ENCODE peak calls at places on chromosomes 11 and 22, in ten cellular contexts. N is CD4-positive, alpha-beta T cell; F is tibial artery; S is tibial nerve; C is GM12878; R is brain microvascular endothelial cell; H is A549; J is fibroblast of lung; V is lower lobe of right lung; W is endothelial cell of umbilical vein. O is an unnamed sample.

GRCh38 chr11:76962583-76963416 is 71.4 kb upstream of the B3GNT6 start:
- DNase-seq in R (no peak), F (no peak), W (no peak), V (no peak), J (no peak), H (no peak), S (no peak), C (peak), N (no peak), O (no peak)

GRCh38 chr11:29978549-29978948 is 38.3 kb downstream of the KCNA4 start:
- DNase-seq in J (no peak), F (no peak), R (no peak), S (no peak), C (no peak), H (no peak), W (no peak), N (no peak), V (no peak), O (no peak)

GRCh38 chr11:35390737-35391682 is 28.3 kb downstream of the SLC1A2 start:
- DNase-seq in C (peak), S (no peak), R (peak), H (peak), F (no peak), J (peak), W (no peak), V (no peak), N (no peak), O (peak)

GRCh38 chr11:128343870-128344269 is 243.5 kb downstream of the ETS1 start:
- DNase-seq in H (no peak), F (no peak), N (no peak), W (no peak), S (no peak), V (no peak), C (no peak), R (no peak), J (no peak), O (peak)

GRCh38 chr11:58912124-58912523 is 27.2 kb upstream of the GLYATL1 start:
- DNase-seq in N (no peak), C (no peak), H (no peak), F (no peak), J (peak), V (no peak), R (peak), S (no peak), W (no peak), O (no peak)

GRCh38 chr11:45805305-45806071 is 539 bp downstream of the SLC35C1 start:
- DNase-seq in C (no peak), F (peak), R (peak), W (peak), S (no peak), H (peak), N (no peak), J (peak), V (peak), O (no peak)

GRCh38 chr11:36657610-36658225 is 59.7 kb upstream of the RAG2 start:
- DNase-seq in J (no peak), V (no peak), N (no peak), F (no peak), W (no peak), C (no peak), R (no peak), S (no peak), H (no peak), O (no peak)

GRCh38 chr11:34585304-34585869 is 35.5 kb upstream of the EHF start:
- DNase-seq in H (no peak), W (no peak), S (no peak), J (no peak), V (no peak), C (no peak), R (no peak), N (no peak), F (no peak), O (no peak)

GRCh38 chr11:67275606-67276409 is 9.5 kb downstream of the GRK2 start:
- DNase-seq in R (no peak), W (no peak), C (no peak), F (peak), S (no peak), H (no peak), N (no peak), V (no peak), J (no peak), O (no peak)

GRCh38 chr11:70759846-70760245 is 361.5 kb downstream of the CTTN start:
- DNase-seq in C (no peak), F (no peak), J (no peak), N (no peak), S (no peak), W (no peak), H (no peak), R (no peak), V (no peak), O (no peak)

GRCh38 chr11:9566561-9567063 is 6.9 kb upstream of the WEE1 start:
- DNase-seq in N (no peak), J (peak), C (no peak), V (no peak), R (peak), W (no peak), H (no peak), F (no peak), S (no peak), O (no peak)

GRCh38 chr11:62392944-62393628 is 25.7 kb upstream of the SCGB1A1 start:
- DNase-seq in F (no peak), W (no peak), J (no peak), H (peak), N (no peak), R (no peak), C (no peak), V (no peak), S (no peak), O (peak)

GRCh38 chr22:29152045-29152380 is 53.7 kb upstream of the EMID1 start:
- DNase-seq in V (no peak), W (no peak), J (no peak), F (no peak), N (no peak), C (no peak), R (no peak), S (no peak), H (no peak), O (no peak)

GRCh38 chr22:29156507-29156906 is 49.2 kb upstream of the EMID1 start:
- DNase-seq in W (no peak), V (no peak), J (no peak), N (no peak), S (no peak), R (no peak), H (no peak), F (no peak), C (no peak), O (no peak)

GRCh38 chr22:29155966-29156365 is 49.7 kb upstream of the EMID1 start:
- DNase-seq in V (no peak), H (no peak), R (no peak), J (no peak), S (no peak), N (no peak), F (no peak), C (no peak), W (no peak), O (no peak)

GRCh38 chr22:29152381-29153138 is 53.1 kb upstream of the EMID1 start:
- DNase-seq in R (no peak), H (no peak), W (no peak), S (no peak), V (no peak), J (peak), F (peak), N (no peak), C (no peak), O (no peak)

DNA sequence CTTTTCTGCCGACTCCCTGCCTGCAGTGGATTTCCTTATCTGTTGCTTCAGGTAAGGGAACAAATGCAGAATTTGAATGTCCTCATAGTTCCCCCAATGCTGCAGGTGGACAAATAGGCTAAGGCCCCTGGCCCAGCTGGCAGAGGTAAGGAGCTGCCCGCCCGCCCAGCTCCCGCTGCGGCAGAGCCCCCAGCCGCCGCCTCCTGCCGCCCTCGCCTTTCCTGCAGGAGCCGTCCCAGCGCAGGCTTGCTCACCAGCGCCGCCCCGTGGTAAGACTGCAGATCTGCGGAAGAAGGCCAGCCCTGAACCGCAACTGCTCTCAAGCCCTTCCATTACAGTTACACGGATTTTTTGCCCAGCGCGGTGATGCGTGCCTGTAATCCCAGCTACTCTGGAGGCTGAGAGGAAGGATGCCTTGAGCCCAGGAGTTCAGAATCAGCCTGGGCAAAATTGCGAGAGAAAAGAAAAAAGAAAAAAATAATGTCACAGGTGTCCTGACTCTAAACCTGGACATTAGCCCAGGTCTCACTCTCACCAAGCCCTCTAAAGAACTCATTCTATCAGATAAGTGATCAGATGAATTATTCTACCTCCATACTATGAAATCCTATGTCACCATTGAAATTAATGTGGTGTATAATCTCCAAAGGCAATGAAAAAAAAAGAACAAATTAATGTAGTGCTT is 51.2 kb upstream of the EMID1 start:
- DNase-seq in F (peak), N (peak), V (peak), S (no peak), J (peak), C (no peak), W (peak), H (peak), R (peak), O (peak)
- TF ChIP-seq CTCF in F (peak), N (peak), V (peak), S (peak), J (peak), C (peak), W (peak), H (peak), R (peak), O (peak)

DNA sequence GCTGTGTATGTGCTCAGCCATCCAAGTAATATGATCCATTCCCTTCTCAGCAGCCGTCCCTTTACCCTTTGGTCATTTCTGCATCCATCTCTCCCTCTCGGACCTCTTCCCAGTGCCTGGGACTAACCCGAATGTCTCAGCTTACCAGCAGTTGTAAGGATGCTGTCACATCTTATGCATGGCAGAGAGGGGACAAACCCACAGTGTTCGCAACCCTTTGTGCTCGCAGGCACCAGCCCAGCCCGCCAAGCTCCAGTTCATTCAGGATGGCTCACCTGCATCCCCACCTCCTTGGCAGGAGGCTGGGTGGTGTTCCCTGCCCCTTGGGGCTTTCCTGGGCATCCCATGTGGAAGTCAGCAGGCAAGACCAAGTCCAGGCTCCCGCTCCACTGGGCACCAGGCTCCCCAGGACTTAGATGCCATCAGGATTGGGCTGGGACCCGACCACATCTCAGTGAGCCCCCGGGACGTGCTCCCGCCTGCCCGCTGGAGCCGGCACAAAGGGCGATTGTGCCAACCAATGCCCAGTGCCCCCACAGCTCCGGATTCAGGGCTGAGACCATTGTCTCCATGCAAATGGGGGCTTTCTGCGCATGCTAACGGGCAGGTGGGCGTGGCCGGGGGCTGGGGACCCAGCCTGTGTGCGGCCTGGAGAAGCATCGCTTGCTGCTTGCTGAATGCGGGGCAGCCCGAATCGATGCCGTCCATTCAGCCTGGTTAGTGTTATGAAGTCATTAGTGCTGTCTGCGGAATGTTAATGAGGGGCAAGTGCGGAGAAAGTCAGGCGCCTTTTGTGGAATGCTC is 108.6 kb downstream of the KCNQ1OT1 start:
- DNase-seq in R (no peak), F (peak), C (no peak), V (peak), S (no peak), N (no peak), W (no peak), H (no peak), J (no peak), O (no peak)
- H3K27ac ChIP-seq in R (no peak), F (no peak), C (no peak), V (no peak), S (no peak), N (no peak), W (no peak), H (no peak), J (no peak), O (no peak)

DNA sequence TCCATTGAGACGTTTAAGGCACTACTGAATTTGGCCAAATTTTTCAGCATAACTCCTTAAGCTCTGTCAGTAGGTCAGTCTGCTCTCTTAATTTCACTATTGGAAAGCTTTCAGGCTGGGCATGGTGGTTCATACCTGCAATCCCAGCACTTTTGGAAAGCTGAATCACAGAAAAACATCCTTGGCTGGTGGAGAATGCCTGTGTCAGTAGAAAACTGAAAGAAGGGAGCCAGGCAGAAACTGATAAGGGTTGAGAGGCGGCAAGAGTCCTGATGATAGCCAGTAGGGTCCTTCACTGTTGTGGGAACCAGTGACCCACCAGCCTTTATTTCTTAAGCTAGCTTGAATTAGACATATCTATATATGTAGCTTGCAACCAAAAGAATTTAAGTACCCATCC is 22.6 kb downstream of the NEU3 start:
- DNase-seq in V (no peak), C (no peak), R (no peak), N (no peak), S (no peak), J (no peak), H (no peak), W (no peak), F (no peak), O (no peak)
- TF ChIP-seq CTCF in V (no peak), C (no peak), R (no peak), N (no peak), S (no peak), J (no peak), H (no peak), W (no peak), F (no peak), O (no peak)

GRCh38 chr11:119100960-119101349 is 698 bp downstream of the DPAGT1 start:
- DNase-seq in S (no peak), R (no peak), H (no peak), N (no peak), V (no peak), F (no peak), C (no peak), J (no peak), W (no peak), O (no peak)
- H3K27ac ChIP-seq in S (peak), R (peak), H (peak), N (no peak), V (peak), F (peak), C (peak), J (peak), W (peak), O (peak)

DNA sequence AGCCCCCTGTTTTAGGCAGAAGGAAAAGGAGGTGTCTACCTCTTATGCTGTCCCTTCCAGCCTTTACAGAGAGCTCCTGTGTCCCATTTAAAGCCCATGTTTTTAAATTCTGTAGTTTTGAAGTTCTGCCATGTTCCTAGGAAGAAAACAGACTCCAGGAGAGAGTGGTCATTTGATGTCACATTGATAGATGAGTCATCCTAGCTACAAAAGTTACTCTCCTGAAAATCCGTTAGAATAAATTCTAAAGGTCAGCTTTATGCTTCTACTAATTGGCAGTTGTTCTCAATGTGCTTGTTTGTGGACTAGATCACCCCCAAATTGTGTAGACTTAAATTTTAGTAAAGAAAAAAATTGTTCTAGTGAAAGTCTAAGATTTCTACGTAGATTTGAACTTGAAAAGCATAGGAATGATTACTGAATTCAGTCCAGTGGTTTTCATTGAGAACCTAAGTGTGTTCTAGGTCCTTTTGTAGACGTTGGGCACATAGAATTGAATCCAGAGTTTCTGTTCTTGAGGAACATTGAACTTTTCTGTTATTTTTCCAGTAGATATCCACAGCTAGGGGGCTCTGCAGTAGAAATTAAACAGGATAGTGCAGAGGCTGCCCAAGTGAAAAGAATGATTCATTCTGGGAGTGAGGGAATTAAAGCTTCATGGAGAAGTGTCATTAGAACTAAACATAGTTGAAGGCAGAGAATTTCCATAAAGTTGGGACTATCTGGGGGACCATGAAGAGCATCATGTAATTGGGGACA is 140.6 kb upstream of the RASSF10 start:
- DNase-seq in C (no peak), V (no peak), S (no peak), R (no peak), F (no peak), J (peak), N (no peak), H (no peak), W (no peak), O (no peak)
- TF ChIP-seq CTCF in C (no peak), V (no peak), S (peak), R (peak), F (no peak), J (peak), N (no peak), H (peak), W (no peak), O (no peak)

GRCh38 chr22:28832731-28833130 is 32.4 kb upstream of the XBP1 start:
- DNase-seq in V (no peak), J (no peak), C (no peak), N (no peak), H (no peak), S (no peak), R (no peak), W (no peak), F (no peak), O (no peak)

GRCh38 chr22:28833276-28833923 is 33.0 kb upstream of the XBP1 start:
- DNase-seq in R (no peak), S (no peak), V (no peak), C (no peak), H (no peak), F (no peak), W (no peak), N (no peak), J (no peak), O (no peak)

GRCh38 chr22:28826921-28827320 is 26.6 kb upstream of the XBP1 start:
- DNase-seq in R (no peak), J (no peak), C (no peak), S (no peak), W (no peak), N (no peak), V (no peak), H (no peak), F (no peak), O (no peak)

GRCh38 chr22:28831140-28832072 is 31.0 kb upstream of the XBP1 start:
- DNase-seq in F (no peak), J (no peak), S (no peak), H (no peak), R (no peak), V (no peak), N (no peak), W (no peak), C (no peak), O (no peak)

GRCh38 chr22:28829358-28830181 is 29.2 kb upstream of the XBP1 start:
- DNase-seq in S (peak), R (peak), W (peak), F (peak), J (peak), H (peak), C (no peak), N (peak), V (peak), O (peak)
- H3K27ac ChIP-seq in S (no peak), R (no peak), W (no peak), F (no peak), J (no peak), H (peak), C (no peak), N (no peak), V (peak), O (no peak)